ENCODE peak calls at places on chromosomes 12 and 14, in ten cellular contexts. One of them, this sample, is unnamed.

GRCh38 chr12:32032205-32032810 is 73.1 kb downstream of the RESF1 start:
- DNase-seq in NB4: no peak
- DNase-seq in HFF-Myc: peak; percentile 31
- DNase-seq in mesothelial cell of epicardium: no peak
- DNase-seq in IMR-90: peak; percentile 23
- DNase-seq in sigmoid colon: no peak
- DNase-seq in fibroblast of mammary gland: no peak
- DNase-seq in uterus: no peak
- DNase-seq in GM12864: no peak
- DNase-seq in GM10248: no peak
- DNase-seq in this sample: no peak

GRCh38 chr12:117533687-117534086 is 172.3 kb upstream of the NOS1 start:
- DNase-seq in uterus: no peak
- DNase-seq in GM12864: no peak
- DNase-seq in HFF-Myc: no peak
- DNase-seq in IMR-90: no peak
- DNase-seq in sigmoid colon: no peak
- DNase-seq in fibroblast of mammary gland: no peak
- DNase-seq in NB4: no peak
- DNase-seq in GM10248: no peak
- DNase-seq in mesothelial cell of epicardium: no peak
- DNase-seq in this sample: no peak

GRCh38 chr14:88871429-88871828 is 47.0 kb downstream of the TTC8 start:
- DNase-seq in GM10248: no peak
- DNase-seq in HFF-Myc: no peak
- DNase-seq in sigmoid colon: no peak
- DNase-seq in fibroblast of mammary gland: no peak
- DNase-seq in NB4: no peak
- DNase-seq in uterus: no peak
- DNase-seq in GM12864: no peak
- DNase-seq in IMR-90: no peak
- DNase-seq in mesothelial cell of epicardium: no peak
- DNase-seq in this sample: no peak

GRCh38 chr12:989751-990278 is 1.2 kb upstream of the ERC1 start:
- DNase-seq in GM10248: no peak
- DNase-seq in sigmoid colon: peak; percentile 67
- DNase-seq in mesothelial cell of epicardium: no peak
- DNase-seq in GM12864: no peak
- DNase-seq in NB4: peak; percentile 64
- DNase-seq in HFF-Myc: peak; percentile 43
- DNase-seq in fibroblast of mammary gland: peak; percentile 92
- DNase-seq in uterus: peak; percentile 22
- DNase-seq in IMR-90: peak; percentile 81
- DNase-seq in this sample: no peak

GRCh38 chr12:25365340-25365730 is 114.6 kb upstream of the KRAS start:
- DNase-seq in IMR-90: no peak
- DNase-seq in mesothelial cell of epicardium: no peak
- DNase-seq in GM10248: no peak
- DNase-seq in GM12864: no peak
- DNase-seq in NB4: no peak
- DNase-seq in sigmoid colon: no peak
- DNase-seq in fibroblast of mammary gland: no peak
- DNase-seq in HFF-Myc: no peak
- DNase-seq in uterus: no peak
- DNase-seq in this sample: no peak

GRCh38 chr12:80939231-80939950 is 1.7 kb upstream of the LIN7A start:
- DNase-seq in GM10248: no peak
- DNase-seq in NB4: peak; percentile 95
- DNase-seq in GM12864: no peak
- DNase-seq in IMR-90: no peak
- DNase-seq in mesothelial cell of epicardium: no peak
- DNase-seq in fibroblast of mammary gland: peak; percentile 22
- DNase-seq in sigmoid colon: no peak
- DNase-seq in HFF-Myc: no peak
- DNase-seq in uterus: no peak
- DNase-seq in this sample: no peak

GRCh38 chr12:108567388-108567787 is 5.0 kb downstream of the ISCU start:
- DNase-seq in GM10248: no peak
- DNase-seq in IMR-90: no peak
- DNase-seq in NB4: no peak
- DNase-seq in uterus: no peak
- DNase-seq in GM12864: no peak
- DNase-seq in fibroblast of mammary gland: peak; percentile 14
- DNase-seq in sigmoid colon: no peak
- DNase-seq in mesothelial cell of epicardium: no peak
- DNase-seq in HFF-Myc: no peak
- DNase-seq in this sample: no peak

GRCh38 chr12:53714004-53714403 is 13.2 kb downstream of the CALCOCO1 start:
- DNase-seq in HFF-Myc: no peak
- DNase-seq in fibroblast of mammary gland: no peak
- DNase-seq in GM12864: no peak
- DNase-seq in GM10248: no peak
- DNase-seq in uterus: no peak
- DNase-seq in sigmoid colon: peak; percentile 33
- DNase-seq in NB4: no peak
- DNase-seq in mesothelial cell of epicardium: no peak
- DNase-seq in IMR-90: no peak
- DNase-seq in this sample: no peak

DNA sequence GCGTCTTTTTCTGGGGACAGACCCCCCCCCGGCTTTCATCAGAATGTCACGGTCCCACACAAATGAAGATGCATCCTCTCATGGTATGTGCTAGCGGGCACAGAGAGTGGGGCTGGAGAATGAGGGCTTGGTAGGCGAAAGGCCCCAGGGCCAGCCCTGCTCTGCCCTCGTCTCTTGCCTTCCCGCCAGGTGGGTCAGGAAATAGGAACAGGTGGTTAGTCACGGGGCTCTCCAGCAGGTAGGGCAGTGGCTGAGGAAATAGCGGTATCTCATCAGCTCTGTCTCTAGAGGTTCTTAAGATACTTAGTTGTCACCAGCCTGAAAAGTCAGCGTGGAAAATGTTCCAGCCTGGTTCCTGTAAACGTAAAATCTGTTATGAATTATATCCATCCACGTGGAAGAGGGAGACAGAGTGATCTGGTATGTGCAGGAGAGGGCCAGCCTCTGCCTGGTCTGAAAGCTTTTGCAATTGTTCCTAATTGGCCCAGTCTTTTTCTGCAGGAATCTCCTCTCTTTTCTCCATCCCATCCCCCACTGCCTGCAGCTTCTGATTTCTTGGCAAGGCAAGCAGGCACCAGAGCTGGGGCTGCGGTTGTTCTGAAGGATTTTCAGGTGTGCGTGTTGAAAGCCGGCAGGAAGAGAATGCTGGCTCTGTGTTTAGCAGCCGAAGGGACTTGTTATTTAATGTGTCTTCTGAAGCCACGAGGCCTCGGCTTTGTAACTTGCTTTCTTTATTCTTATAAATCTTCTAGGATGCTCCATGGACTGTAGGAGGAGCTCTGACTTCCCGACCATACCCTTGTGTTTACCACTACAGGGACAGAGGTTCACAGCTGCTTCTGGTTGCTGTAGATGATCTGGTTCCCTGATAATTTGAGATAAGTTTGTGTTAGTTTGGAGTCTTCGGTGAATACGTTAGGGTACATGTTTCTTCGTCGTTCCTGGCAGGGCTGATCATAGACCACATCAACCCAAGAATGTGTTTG is 131.1 kb downstream of the CACNA1C start:
- DNase-seq in HFF-Myc: peak; percentile 66
- DNase-seq in GM10248: no peak
- DNase-seq in mesothelial cell of epicardium: no peak
- DNase-seq in NB4: peak; percentile 30
- DNase-seq in fibroblast of mammary gland: peak; percentile 86
- DNase-seq in uterus: peak; percentile 54
- DNase-seq in sigmoid colon: peak; percentile 70
- DNase-seq in IMR-90: peak; percentile 75
- DNase-seq in GM12864: no peak
- DNase-seq in this sample: no peak
- TF ChIP-seq CTCF in HFF-Myc: peak; percentile 38
- TF ChIP-seq CTCF in GM10248: no peak
- TF ChIP-seq CTCF in mesothelial cell of epicardium: no peak
- TF ChIP-seq CTCF in NB4: peak; percentile 7
- TF ChIP-seq CTCF in fibroblast of mammary gland: peak; percentile 49
- TF ChIP-seq CTCF in uterus: no peak
- TF ChIP-seq CTCF in sigmoid colon: no peak
- TF ChIP-seq CTCF in IMR-90: peak; percentile 57
- TF ChIP-seq CTCF in GM12864: no peak
- TF ChIP-seq CTCF in this sample: peak; percentile 66

DNA sequence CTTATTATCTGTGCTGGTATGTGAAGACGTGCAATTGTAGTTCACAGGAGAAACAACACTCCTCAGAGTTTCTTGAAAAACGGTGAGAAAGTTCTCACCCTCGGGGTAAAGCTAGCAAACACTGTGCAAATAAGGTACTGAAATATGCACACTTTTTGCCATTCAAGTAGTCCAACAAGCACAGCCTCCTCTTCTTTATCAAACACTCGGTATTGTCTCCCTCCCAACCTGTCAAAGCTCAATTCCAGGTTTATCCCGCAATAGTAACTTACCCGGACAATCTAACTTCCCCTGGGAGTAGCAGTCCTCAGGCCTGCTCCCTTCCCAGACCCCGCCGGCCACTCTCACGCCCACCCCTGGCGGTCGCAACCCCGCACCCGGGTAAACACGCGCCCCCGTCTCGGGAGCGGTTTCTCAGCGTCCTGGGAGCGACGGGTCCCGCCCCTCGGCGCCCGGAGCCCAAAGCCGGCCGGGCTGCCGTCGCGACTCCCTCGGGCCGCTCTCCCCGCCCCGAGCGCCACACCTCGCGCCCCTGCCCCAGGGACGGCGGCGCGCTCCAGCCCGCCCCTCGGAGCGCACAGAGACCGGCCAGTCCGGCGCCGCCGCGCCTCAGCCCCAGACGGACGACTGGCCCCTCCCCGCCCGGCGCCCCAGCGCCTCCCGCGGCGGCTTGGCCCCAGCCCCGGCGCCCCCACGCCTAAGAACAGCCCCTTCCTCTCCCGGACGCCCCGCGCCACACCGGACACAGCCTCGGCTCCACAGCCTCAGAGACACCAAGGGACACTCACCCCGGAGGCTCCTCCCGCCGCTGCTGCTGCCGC is 594 bp downstream of the BTBD7 start:
- DNase-seq in mesothelial cell of epicardium: peak; percentile 51
- DNase-seq in HFF-Myc: no peak
- DNase-seq in uterus: peak; percentile 47
- DNase-seq in GM10248: peak; percentile 77
- DNase-seq in IMR-90: peak; percentile 49
- DNase-seq in fibroblast of mammary gland: peak; percentile 27
- DNase-seq in NB4: peak; percentile 83
- DNase-seq in GM12864: no peak
- DNase-seq in sigmoid colon: peak; percentile 78
- DNase-seq in this sample: no peak
- TF ChIP-seq CTCF in mesothelial cell of epicardium: no peak
- TF ChIP-seq CTCF in HFF-Myc: no peak
- TF ChIP-seq CTCF in uterus: no peak
- TF ChIP-seq CTCF in GM10248: no peak
- TF ChIP-seq CTCF in IMR-90: no peak
- TF ChIP-seq CTCF in fibroblast of mammary gland: no peak
- TF ChIP-seq CTCF in NB4: no peak
- TF ChIP-seq CTCF in GM12864: no peak
- TF ChIP-seq CTCF in sigmoid colon: no peak
- TF ChIP-seq CTCF in this sample: peak; percentile 22

GRCh38 chr14:45359766-45360165 is 106.8 kb upstream of the MIS18BP1 start:
- DNase-seq in GM10248: no peak
- DNase-seq in uterus: no peak
- DNase-seq in mesothelial cell of epicardium: no peak
- DNase-seq in fibroblast of mammary gland: peak; percentile 19
- DNase-seq in HFF-Myc: no peak
- DNase-seq in NB4: no peak
- DNase-seq in GM12864: no peak
- DNase-seq in sigmoid colon: no peak
- DNase-seq in IMR-90: peak; percentile 1
- DNase-seq in this sample: no peak

GRCh38 chr14:45361727-45362126 is 108.7 kb upstream of the MIS18BP1 start:
- DNase-seq in IMR-90: no peak
- DNase-seq in mesothelial cell of epicardium: no peak
- DNase-seq in GM10248: no peak
- DNase-seq in fibroblast of mammary gland: no peak
- DNase-seq in NB4: no peak
- DNase-seq in HFF-Myc: no peak
- DNase-seq in GM12864: no peak
- DNase-seq in uterus: no peak
- DNase-seq in sigmoid colon: no peak
- DNase-seq in this sample: no peak

GRCh38 chr14:45362505-45362904 is 109.5 kb upstream of the MIS18BP1 start:
- DNase-seq in HFF-Myc: no peak
- DNase-seq in mesothelial cell of epicardium: no peak
- DNase-seq in GM12864: no peak
- DNase-seq in NB4: no peak
- DNase-seq in sigmoid colon: no peak
- DNase-seq in uterus: no peak
- DNase-seq in IMR-90: no peak
- DNase-seq in GM10248: no peak
- DNase-seq in fibroblast of mammary gland: no peak
- DNase-seq in this sample: no peak

DNA sequence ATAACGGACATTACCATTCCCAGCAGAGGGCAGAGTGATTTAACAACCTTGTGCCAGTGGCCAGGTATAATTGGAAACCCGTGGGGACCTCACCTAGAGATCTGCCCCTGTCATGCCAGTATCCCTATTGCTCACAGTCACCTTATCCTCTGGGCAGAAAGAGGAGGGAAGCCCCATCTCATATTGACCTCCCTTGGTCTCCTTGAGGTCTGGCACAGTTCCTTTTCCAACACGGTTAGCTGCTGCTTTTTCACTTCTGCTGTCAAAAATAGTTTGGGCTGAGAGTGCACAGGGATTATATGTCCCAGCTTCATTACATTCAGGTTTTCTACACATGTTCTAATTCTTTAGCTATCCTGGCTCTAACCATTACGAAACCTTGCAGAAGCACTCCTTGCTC is 111.6 kb upstream of the MIS18BP1 start:
- DNase-seq in mesothelial cell of epicardium: no peak
- DNase-seq in IMR-90: no peak
- DNase-seq in HFF-Myc: no peak
- DNase-seq in sigmoid colon: no peak
- DNase-seq in NB4: no peak
- DNase-seq in GM10248: no peak
- DNase-seq in uterus: no peak
- DNase-seq in GM12864: no peak
- DNase-seq in fibroblast of mammary gland: no peak
- DNase-seq in this sample: no peak
- TF ChIP-seq CTCF in mesothelial cell of epicardium: no peak
- TF ChIP-seq CTCF in IMR-90: no peak
- TF ChIP-seq CTCF in HFF-Myc: no peak
- TF ChIP-seq CTCF in sigmoid colon: no peak
- TF ChIP-seq CTCF in NB4: no peak
- TF ChIP-seq CTCF in GM10248: no peak
- TF ChIP-seq CTCF in uterus: no peak
- TF ChIP-seq CTCF in GM12864: no peak
- TF ChIP-seq CTCF in fibroblast of mammary gland: no peak
- TF ChIP-seq CTCF in this sample: no peak

GRCh38 chr12:26831959-26832816 is 806 bp downstream of the ITPR2 start:
- DNase-seq in mesothelial cell of epicardium: peak; percentile 27
- DNase-seq in HFF-Myc: no peak
- DNase-seq in sigmoid colon: peak; percentile 88
- DNase-seq in fibroblast of mammary gland: peak; percentile 79
- DNase-seq in uterus: peak; percentile 60
- DNase-seq in IMR-90: peak; percentile 80
- DNase-seq in NB4: peak; percentile 97
- DNase-seq in GM12864: no peak
- DNase-seq in GM10248: peak; percentile 78
- DNase-seq in this sample: no peak

GRCh38 chr12:26833692-26834168 is 736 bp upstream of the ITPR2 start:
- DNase-seq in uterus: peak; percentile 29
- DNase-seq in mesothelial cell of epicardium: no peak
- DNase-seq in NB4: peak; percentile 86
- DNase-seq in sigmoid colon: peak; percentile 73
- DNase-seq in fibroblast of mammary gland: peak; percentile 31
- DNase-seq in GM12864: no peak
- DNase-seq in IMR-90: peak; percentile 13
- DNase-seq in GM10248: peak; percentile 63
- DNase-seq in HFF-Myc: no peak
- DNase-seq in this sample: no peak

GRCh38 chr12:26830783-26831601 is 2.0 kb downstream of the ITPR2 start:
- DNase-seq in HFF-Myc: no peak
- DNase-seq in uterus: no peak
- DNase-seq in sigmoid colon: no peak
- DNase-seq in NB4: peak; percentile 80
- DNase-seq in fibroblast of mammary gland: no peak
- DNase-seq in mesothelial cell of epicardium: no peak
- DNase-seq in GM12864: no peak
- DNase-seq in IMR-90: no peak
- DNase-seq in GM10248: no peak
- DNase-seq in this sample: no peak

GRCh38 chr12:26830358-26830757 is 2.6 kb downstream of the ITPR2 start:
- DNase-seq in NB4: peak; percentile 39
- DNase-seq in GM10248: no peak
- DNase-seq in IMR-90: no peak
- DNase-seq in fibroblast of mammary gland: no peak
- DNase-seq in uterus: no peak
- DNase-seq in HFF-Myc: no peak
- DNase-seq in mesothelial cell of epicardium: no peak
- DNase-seq in GM12864: no peak
- DNase-seq in sigmoid colon: no peak
- DNase-seq in this sample: no peak

GRCh38 chr12:26832817-26833691 is at the start of gene ITPR2:
- DNase-seq in GM12864: no peak
- DNase-seq in HFF-Myc: peak; percentile 52
- DNase-seq in NB4: peak; percentile 100
- DNase-seq in fibroblast of mammary gland: peak; percentile 74
- DNase-seq in sigmoid colon: peak; percentile 97
- DNase-seq in mesothelial cell of epicardium: peak; percentile 91
- DNase-seq in uterus: peak; percentile 94
- DNase-seq in IMR-90: peak; percentile 78
- DNase-seq in GM10248: peak; percentile 99
- DNase-seq in this sample: peak; percentile 93
- TF ChIP-seq CTCF in GM12864: peak; percentile 30
- TF ChIP-seq CTCF in HFF-Myc: no peak
- TF ChIP-seq CTCF in NB4: no peak
- TF ChIP-seq CTCF in fibroblast of mammary gland: no peak
- TF ChIP-seq CTCF in sigmoid colon: no peak
- TF ChIP-seq CTCF in mesothelial cell of epicardium: no peak
- TF ChIP-seq CTCF in uterus: peak; percentile 18
- TF ChIP-seq CTCF in IMR-90: peak; percentile 46
- TF ChIP-seq CTCF in GM10248: peak; percentile 66
- TF ChIP-seq CTCF in this sample: peak; percentile 70